ENCODE peak calls at places on chromosome 14, in six cellular contexts. N, I, K, W, E and H are unnamed samples.

GRCh38 chr14:95389471-95390011 is 69.8 kb upstream of the CLMN start:
- DNase-seq in N (no peak), I (no peak), K (peak; percentile 5), W (no peak), E (no peak), H (no peak)

GRCh38 chr14:84969501-84969900 is 560.4 kb upstream of the FLRT2 start:
- DNase-seq in N (no peak), I (no peak), K (no peak), W (no peak), E (no peak), H (no peak)

GRCh38 chr14:34030864-34031263 is 80.0 kb upstream of the EGLN3 start:
- DNase-seq in N (no peak), I (peak; percentile 7), K (peak; percentile 94), W (no peak), E (no peak), H (no peak)

GRCh38 chr14:34632451-34632850 is 2.5 kb upstream of the SNX6 start:
- DNase-seq in N (no peak), I (no peak), K (no peak), W (no peak), E (no peak), H (no peak)

GRCh38 chr14:56878766-56879165 is 68.5 kb upstream of the OTX2 start:
- DNase-seq in N (no peak), I (no peak), K (no peak), W (no peak), E (no peak), H (no peak)

GRCh38 chr14:77641207-77641533 is 24.7 kb upstream of the SPTLC2 start:
- DNase-seq in N (no peak), I (no peak), K (no peak), W (no peak), E (no peak), H (no peak)

GRCh38 chr14:23114669-23115491 is 4.2 kb downstream of the CEBPE start:
- DNase-seq in N (no peak), I (peak; percentile 98), K (peak; percentile 66), W (no peak), E (no peak), H (no peak)

GRCh38 chr14:102779574-102780315 is 2.5 kb downstream of the TRAF3 start:
- DNase-seq in N (no peak), I (peak; percentile 17), K (no peak), W (no peak), E (no peak), H (no peak)

GRCh38 chr14:77243853-77244252 is 27.2 kb downstream of the NGB start:
- DNase-seq in N (no peak), I (no peak), K (no peak), W (no peak), E (no peak), H (no peak)